ENCODE peak calls at places on chromosome 19, in seven cellular contexts. G is PC-9, P is Caco-2, X is right lobe of liver, B is ovary, N is cardiac fibroblast, M is fibroblast of mammary gland. V is an unnamed sample.

GRCh38 chr19:57398868-57399267 is 9.2 kb downstream of the ZNF548 start:
- DNase-seq in N (no peak), B (no peak), X (no peak), P (no peak), G (no peak), M (no peak), V (no peak)

GRCh38 chr19:34173145-34173956 is 1.0 kb downstream of the LSM14A start:
- DNase-seq in P (peak; percentile 94), G (peak; percentile 70), N (no peak), B (peak; percentile 29), X (peak; percentile 56), M (peak; percentile 39), V (peak; percentile 62)

GRCh38 chr19:55189424-55189823 is 9.3 kb upstream of the SYT5 start:
- DNase-seq in N (peak; percentile 97), M (peak; percentile 100), G (peak; percentile 91), X (peak; percentile 50), P (no peak), B (no peak), V (no peak)

GRCh38 chr19:12913011-12913561 is 6.0 kb downstream of the SYCE2 start:
- DNase-seq in M (peak; percentile 67), B (peak; percentile 76), X (no peak), G (no peak), P (no peak), N (peak; percentile 88), V (peak; percentile 29)

GRCh38 chr19:3570619-3571018 is 2.1 kb upstream of the HMG20B start:
- DNase-seq in N (no peak), G (no peak), X (no peak), B (no peak), P (no peak), M (no peak), V (no peak)

GRCh38 chr19:39320948-39321831 is 527 bp upstream of the LRFN1 start:
- DNase-seq in N (no peak), M (no peak), P (no peak), X (no peak), B (no peak), G (no peak), V (peak; percentile 69)

GRCh38 chr19:15101479-15102082 is 5.6 kb upstream of the SYDE1 start:
- DNase-seq in P (no peak), B (no peak), M (peak; percentile 62), X (no peak), G (peak; percentile 34), N (peak; percentile 67), V (peak; percentile 49)

GRCh38 chr19:768424-768823 is 17.5 kb downstream of the MISP start:
- DNase-seq in P (no peak), M (peak; percentile 70), B (no peak), N (peak; percentile 90), G (peak; percentile 51), X (no peak), V (no peak)

GRCh38 chr19:2618611-2619010 is 83.9 kb downstream of the GNG7 start:
- DNase-seq in M (peak; percentile 44), X (peak; percentile 76), G (peak; percentile 67), B (no peak), P (no peak), N (peak; percentile 63), V (no peak)

GRCh38 chr19:55519461-55520311 is 17.2 kb downstream of the SBK2 start:
- DNase-seq in N (peak; percentile 42), P (no peak), M (peak; percentile 97), X (no peak), B (no peak), G (no peak), V (no peak)

GRCh38 chr19:28213476-28214082 is 999.4 kb downstream of the UQCRFS1 start:
- DNase-seq in N (no peak), G (no peak), M (peak; percentile 42), X (no peak), B (no peak), P (no peak), V (no peak)

GRCh38 chr19:57830071-57830602 is at the start of gene ZNF587B:
- DNase-seq in N (peak; percentile 90), P (peak; percentile 81), G (peak; percentile 47), M (peak; percentile 57), B (peak; percentile 63), X (peak; percentile 44), V (peak; percentile 88)

GRCh38 chr19:51398096-51398704 is 7.8 kb upstream of the C19orf84 start:
- DNase-seq in G (no peak), N (peak; percentile 41), B (no peak), M (peak; percentile 45), X (no peak), P (no peak), V (no peak)
- TF ChIP-seq CTCF in G (peak; percentile 67), N (peak; percentile 62), B (no peak), M (peak; percentile 58), X (peak; percentile 55), P (peak; percentile 59), V (peak; percentile 43)

GRCh38 chr19:45884682-45885555 is 1.0 kb downstream of the IRF2BP1 start:
- DNase-seq in B (peak; percentile 29), X (peak; percentile 54), M (no peak), N (no peak), P (no peak), G (peak; percentile 21), V (peak; percentile 39)
- TF ChIP-seq CTCF in B (no peak), X (no peak), M (no peak), N (no peak), P (no peak), G (no peak), V (no peak)

GRCh38 chr19:52351512-52351911 is 15.5 kb downstream of the ZNF610 start:
- DNase-seq in X (no peak), N (no peak), M (no peak), P (no peak), B (no peak), G (peak; percentile 6), V (no peak)
- TF ChIP-seq CTCF in X (no peak), N (no peak), M (no peak), P (no peak), B (no peak), G (no peak), V (no peak)

GRCh38 chr19:49975051-49975450 is 14.1 kb upstream of the SIGLEC11 start:
- DNase-seq in M (no peak), P (no peak), X (no peak), G (no peak), B (no peak), N (no peak), V (no peak)
- TF ChIP-seq CTCF in M (no peak), P (no peak), X (no peak), G (no peak), B (no peak), N (no peak), V (no peak)